ENCODE peak calls at places on chromosomes 4 and X, in eight cellular contexts. One of them, this sample, is unnamed.

GRCh38 chrX:45515262-45516215 is 314.9 kb upstream of the DIPK2B start:
- DNase-seq in ACHN: peak
- DNase-seq in endodermal cell: peak
- DNase-seq in cerebellum: peak
- DNase-seq in HT-29: peak
- DNase-seq in effector CD8-positive, alpha-beta T cell: no peak
- DNase-seq in nucleus accumbens: peak
- DNase-seq in NCI-H2029 treated with DMSO at 0.1 percent for 48 hours: no peak
- DNase-seq in this sample: no peak

GRCh38 chr4:167274346-167274745 is 40.1 kb upstream of the SPOCK3 start:
- DNase-seq in HT-29: no peak
- DNase-seq in ACHN: no peak
- DNase-seq in cerebellum: no peak
- DNase-seq in effector CD8-positive, alpha-beta T cell: no peak
- DNase-seq in endodermal cell: no peak
- DNase-seq in NCI-H2029 treated with DMSO at 0.1 percent for 48 hours: no peak
- DNase-seq in nucleus accumbens: no peak
- DNase-seq in this sample: no peak

GRCh38 chr4:998096-998691 is 5.0 kb upstream of the SLC26A1 start:
- DNase-seq in effector CD8-positive, alpha-beta T cell: no peak
- DNase-seq in nucleus accumbens: no peak
- DNase-seq in ACHN: no peak
- DNase-seq in endodermal cell: no peak
- DNase-seq in cerebellum: no peak
- DNase-seq in HT-29: no peak
- DNase-seq in NCI-H2029 treated with DMSO at 0.1 percent for 48 hours: no peak
- DNase-seq in this sample: no peak

GRCh38 chrX:37817579-37817978 is 29.8 kb downstream of the DYNLT3 start:
- DNase-seq in endodermal cell: no peak
- DNase-seq in cerebellum: no peak
- DNase-seq in ACHN: no peak
- DNase-seq in nucleus accumbens: no peak
- DNase-seq in HT-29: no peak
- DNase-seq in effector CD8-positive, alpha-beta T cell: no peak
- DNase-seq in NCI-H2029 treated with DMSO at 0.1 percent for 48 hours: no peak
- DNase-seq in this sample: no peak

GRCh38 chr4:74366367-74366891 is 1.5 kb downstream of the EREG start:
- DNase-seq in NCI-H2029 treated with DMSO at 0.1 percent for 48 hours: no peak
- DNase-seq in effector CD8-positive, alpha-beta T cell: no peak
- DNase-seq in ACHN: no peak
- DNase-seq in HT-29: peak
- DNase-seq in endodermal cell: no peak
- DNase-seq in nucleus accumbens: no peak
- DNase-seq in cerebellum: no peak
- DNase-seq in this sample: peak

GRCh38 chrX:74458738-74459137 is 37.4 kb downstream of the SLC16A2 start:
- DNase-seq in ACHN: peak
- DNase-seq in cerebellum: no peak
- DNase-seq in endodermal cell: no peak
- DNase-seq in nucleus accumbens: no peak
- DNase-seq in effector CD8-positive, alpha-beta T cell: no peak
- DNase-seq in HT-29: peak
- DNase-seq in NCI-H2029 treated with DMSO at 0.1 percent for 48 hours: no peak
- DNase-seq in this sample: no peak

GRCh38 chr4:82643994-82644730 is 82.4 kb upstream of the TMEM150C start:
- DNase-seq in cerebellum: no peak
- DNase-seq in endodermal cell: no peak
- DNase-seq in ACHN: peak
- DNase-seq in NCI-H2029 treated with DMSO at 0.1 percent for 48 hours: no peak
- DNase-seq in nucleus accumbens: no peak
- DNase-seq in HT-29: no peak
- DNase-seq in effector CD8-positive, alpha-beta T cell: no peak
- DNase-seq in this sample: no peak

GRCh38 chr4:173485164-173485563 is 44.9 kb downstream of the HAND2 start:
- DNase-seq in effector CD8-positive, alpha-beta T cell: no peak
- DNase-seq in HT-29: no peak
- DNase-seq in endodermal cell: no peak
- DNase-seq in NCI-H2029 treated with DMSO at 0.1 percent for 48 hours: no peak
- DNase-seq in cerebellum: no peak
- DNase-seq in nucleus accumbens: no peak
- DNase-seq in ACHN: no peak
- DNase-seq in this sample: no peak

GRCh38 chr4:162010362-162010761 is 153.4 kb downstream of the FSTL5 start:
- DNase-seq in effector CD8-positive, alpha-beta T cell: no peak
- DNase-seq in ACHN: no peak
- DNase-seq in HT-29: no peak
- DNase-seq in cerebellum: no peak
- DNase-seq in NCI-H2029 treated with DMSO at 0.1 percent for 48 hours: no peak
- DNase-seq in nucleus accumbens: no peak
- DNase-seq in endodermal cell: no peak
- DNase-seq in this sample: no peak

GRCh38 chrX:120781416-120781815 is 94.2 kb downstream of the CT47B1 start:
- DNase-seq in cerebellum: no peak
- DNase-seq in nucleus accumbens: no peak
- DNase-seq in HT-29: no peak
- DNase-seq in effector CD8-positive, alpha-beta T cell: no peak
- DNase-seq in ACHN: no peak
- DNase-seq in NCI-H2029 treated with DMSO at 0.1 percent for 48 hours: no peak
- DNase-seq in endodermal cell: no peak
- DNase-seq in this sample: no peak

GRCh38 chr4:7902101-7902553 is 37.5 kb downstream of the AFAP1 start:
- DNase-seq in NCI-H2029 treated with DMSO at 0.1 percent for 48 hours: no peak
- DNase-seq in ACHN: no peak
- DNase-seq in cerebellum: no peak
- DNase-seq in nucleus accumbens: no peak
- DNase-seq in endodermal cell: no peak
- DNase-seq in effector CD8-positive, alpha-beta T cell: no peak
- DNase-seq in HT-29: no peak
- DNase-seq in this sample: no peak

GRCh38 chrX:39759526-39760224 is 338.1 kb downstream of the BCOR start:
- DNase-seq in HT-29: peak
- DNase-seq in nucleus accumbens: no peak
- DNase-seq in endodermal cell: peak
- DNase-seq in NCI-H2029 treated with DMSO at 0.1 percent for 48 hours: no peak
- DNase-seq in ACHN: peak
- DNase-seq in effector CD8-positive, alpha-beta T cell: no peak
- DNase-seq in cerebellum: no peak
- DNase-seq in this sample: no peak

GRCh38 chrX:39726810-39727209 is 370.9 kb downstream of the BCOR start:
- DNase-seq in HT-29: no peak
- DNase-seq in cerebellum: no peak
- DNase-seq in nucleus accumbens: no peak
- DNase-seq in endodermal cell: no peak
- DNase-seq in NCI-H2029 treated with DMSO at 0.1 percent for 48 hours: peak
- DNase-seq in effector CD8-positive, alpha-beta T cell: no peak
- DNase-seq in ACHN: no peak
- DNase-seq in this sample: no peak

GRCh38 chr4:48271048-48271452 is 1.4 kb upstream of the TEC start:
- DNase-seq in NCI-H2029 treated with DMSO at 0.1 percent for 48 hours: no peak
- DNase-seq in nucleus accumbens: no peak
- DNase-seq in cerebellum: no peak
- DNase-seq in endodermal cell: no peak
- DNase-seq in effector CD8-positive, alpha-beta T cell: no peak
- DNase-seq in HT-29: no peak
- DNase-seq in ACHN: no peak
- DNase-seq in this sample: no peak

GRCh38 chr4:2795558-2796260 is 2.8 kb downstream of the SH3BP2 start:
- DNase-seq in ACHN: no peak
- DNase-seq in nucleus accumbens: no peak
- DNase-seq in endodermal cell: peak
- DNase-seq in effector CD8-positive, alpha-beta T cell: no peak
- DNase-seq in NCI-H2029 treated with DMSO at 0.1 percent for 48 hours: no peak
- DNase-seq in HT-29: peak
- DNase-seq in cerebellum: no peak
- DNase-seq in this sample: no peak

GRCh38 chr4:151641167-151641566 is 119.6 kb downstream of the GATB start:
- DNase-seq in HT-29: no peak
- DNase-seq in effector CD8-positive, alpha-beta T cell: no peak
- DNase-seq in NCI-H2029 treated with DMSO at 0.1 percent for 48 hours: no peak
- DNase-seq in ACHN: peak
- DNase-seq in nucleus accumbens: no peak
- DNase-seq in cerebellum: no peak
- DNase-seq in endodermal cell: no peak
- DNase-seq in this sample: no peak

GRCh38 chrX:40107291-40108083 is 9.7 kb upstream of the BCOR start:
- DNase-seq in effector CD8-positive, alpha-beta T cell: no peak
- DNase-seq in cerebellum: no peak
- DNase-seq in ACHN: peak
- DNase-seq in endodermal cell: peak
- DNase-seq in HT-29: no peak
- DNase-seq in nucleus accumbens: peak
- DNase-seq in NCI-H2029 treated with DMSO at 0.1 percent for 48 hours: no peak
- DNase-seq in this sample: peak

GRCh38 chr4:8083086-8083825 is 75.4 kb downstream of the ABLIM2 start:
- DNase-seq in effector CD8-positive, alpha-beta T cell: no peak
- DNase-seq in cerebellum: no peak
- DNase-seq in nucleus accumbens: peak
- DNase-seq in ACHN: no peak
- DNase-seq in endodermal cell: no peak
- DNase-seq in NCI-H2029 treated with DMSO at 0.1 percent for 48 hours: no peak
- DNase-seq in HT-29: no peak
- DNase-seq in this sample: no peak

GRCh38 chrX:11214346-11215190 is 78.6 kb upstream of the AMELX start:
- DNase-seq in effector CD8-positive, alpha-beta T cell: no peak
- DNase-seq in nucleus accumbens: no peak
- DNase-seq in cerebellum: no peak
- DNase-seq in NCI-H2029 treated with DMSO at 0.1 percent for 48 hours: no peak
- DNase-seq in ACHN: no peak
- DNase-seq in endodermal cell: no peak
- DNase-seq in HT-29: no peak
- DNase-seq in this sample: no peak

GRCh38 chrX:74835566-74835965 is 89.7 kb downstream of the NEXMIF start:
- DNase-seq in nucleus accumbens: no peak
- DNase-seq in ACHN: no peak
- DNase-seq in HT-29: peak
- DNase-seq in effector CD8-positive, alpha-beta T cell: no peak
- DNase-seq in endodermal cell: no peak
- DNase-seq in cerebellum: no peak
- DNase-seq in NCI-H2029 treated with DMSO at 0.1 percent for 48 hours: no peak
- DNase-seq in this sample: no peak

GRCh38 chr4:68342139-68342538 is 7.8 kb downstream of the YTHDC1 start:
- DNase-seq in cerebellum: peak
- DNase-seq in HT-29: no peak
- DNase-seq in effector CD8-positive, alpha-beta T cell: no peak
- DNase-seq in ACHN: no peak
- DNase-seq in endodermal cell: no peak
- DNase-seq in NCI-H2029 treated with DMSO at 0.1 percent for 48 hours: no peak
- DNase-seq in nucleus accumbens: peak
- DNase-seq in this sample: no peak

GRCh38 chr4:14111730-14112171 is 484.2 kb upstream of the BOD1L1 start:
- DNase-seq in ACHN: no peak
- DNase-seq in HT-29: no peak
- DNase-seq in NCI-H2029 treated with DMSO at 0.1 percent for 48 hours: no peak
- DNase-seq in nucleus accumbens: no peak
- DNase-seq in cerebellum: peak
- DNase-seq in endodermal cell: no peak
- DNase-seq in effector CD8-positive, alpha-beta T cell: no peak
- DNase-seq in this sample: no peak

GRCh38 chr4:1471443-1472147 is 65.4 kb upstream of the NKX1-1 start:
- DNase-seq in cerebellum: no peak
- DNase-seq in NCI-H2029 treated with DMSO at 0.1 percent for 48 hours: no peak
- DNase-seq in nucleus accumbens: no peak
- DNase-seq in ACHN: no peak
- DNase-seq in HT-29: no peak
- DNase-seq in effector CD8-positive, alpha-beta T cell: no peak
- DNase-seq in endodermal cell: peak
- DNase-seq in this sample: peak

GRCh38 chrX:40109288-40110008 is 11.7 kb upstream of the BCOR start:
- DNase-seq in cerebellum: peak
- DNase-seq in nucleus accumbens: peak
- DNase-seq in endodermal cell: peak
- DNase-seq in HT-29: peak
- DNase-seq in effector CD8-positive, alpha-beta T cell: no peak
- DNase-seq in ACHN: peak
- DNase-seq in NCI-H2029 treated with DMSO at 0.1 percent for 48 hours: no peak
- DNase-seq in this sample: no peak

This sample was measured in DMS79.